ENCODE peak calls at places on chromosomes 13 and 19, in six cellular contexts. L, K, P, O, R and M are unnamed samples.

GRCh38 chr13:39217471-39217870 is 179.2 kb downstream of the NHLRC3 start:
- DNase-seq in L (no peak), K (no peak), P (no peak), O (no peak), R (no peak), M (no peak)

GRCh38 chr19:1057185-1057857 is 9.6 kb upstream of the ARHGAP45 start:
- DNase-seq in L (no peak), K (no peak), P (no peak), O (no peak), R (no peak), M (no peak)

GRCh38 chr13:37383856-37384255 is 214.7 kb downstream of the POSTN start:
- DNase-seq in L (no peak), K (no peak), P (no peak), O (no peak), R (no peak), M (no peak)

GRCh38 chr19:38727868-38728660 is 16.2 kb downstream of the CAPN12 start:
- DNase-seq in L (no peak), K (no peak), P (peak; percentile 89), O (no peak), R (no peak), M (no peak)

GRCh38 chr13:47178090-47178950 is 281.5 kb upstream of the HTR2A start:
- DNase-seq in L (no peak), K (no peak), P (peak; percentile 12), O (no peak), R (no peak), M (no peak)

GRCh38 chr19:56687036-56687435 is 15.5 kb upstream of the ZNF835 start:
- DNase-seq in L (no peak), K (no peak), P (no peak), O (no peak), R (no peak), M (no peak)

GRCh38 chr13:48493851-48494250 is 39.0 kb downstream of the RCBTB2 start:
- DNase-seq in L (no peak), K (no peak), P (no peak), O (no peak), R (no peak), M (no peak)

GRCh38 chr13:96229356-96229755 is 139.4 kb downstream of the HS6ST3 start:
- DNase-seq in L (no peak), K (no peak), P (peak; percentile 28), O (peak; percentile 21), R (peak; percentile 17), M (no peak)

GRCh38 chr13:50580684-50581305 is 262.7 kb downstream of the DLEU7 start:
- DNase-seq in L (no peak), K (no peak), P (no peak), O (no peak), R (no peak), M (no peak)

GRCh38 chr19:6720369-6721112 is at the start of gene C3:
- DNase-seq in L (no peak), K (no peak), P (peak; percentile 44), O (peak; percentile 96), R (no peak), M (no peak)

GRCh38 chr19:38502410-38503143 is 69.1 kb downstream of the RYR1 start:
- DNase-seq in L (no peak), K (no peak), P (no peak), O (no peak), R (no peak), M (no peak)

GRCh38 chr19:6227156-6227940 is 52.4 kb downstream of the MLLT1 start:
- DNase-seq in L (no peak), K (no peak), P (no peak), O (no peak), R (no peak), M (no peak)

GRCh38 chr19:46393456-46394397 is 19.6 kb downstream of the CCDC8 start:
- DNase-seq in L (no peak), K (no peak), P (no peak), O (no peak), R (no peak), M (no peak)

GRCh38 chr19:33752945-33753344 is 43.7 kb upstream of the KCTD15 start:
- DNase-seq in L (no peak), K (no peak), P (no peak), O (no peak), R (no peak), M (no peak)

GRCh38 chr13:74465279-74465678 is 331.1 kb upstream of the KLF12 start:
- DNase-seq in L (no peak), K (no peak), P (no peak), O (no peak), R (no peak), M (no peak)

GRCh38 chr13:58134525-58134924 is 503.0 kb downstream of the PCDH17 start:
- DNase-seq in L (no peak), K (no peak), P (no peak), O (no peak), R (no peak), M (no peak)

GRCh38 chr19:4575267-4575793 is 15.8 kb upstream of the SEMA6B start:
- DNase-seq in L (no peak), K (no peak), P (peak; percentile 73), O (peak; percentile 70), R (peak; percentile 95), M (no peak)

GRCh38 chr19:48913114-48913513 is 13.0 kb downstream of the NUCB1 start:
- DNase-seq in L (no peak), K (no peak), P (no peak), O (no peak), R (no peak), M (no peak)

GRCh38 chr19:6495947-6496346 is 6.2 kb downstream of the TUBB4A start:
- DNase-seq in L (no peak), K (no peak), P (no peak), O (no peak), R (no peak), M (no peak)

GRCh38 chr19:21398851-21399250 is 1.9 kb downstream of the ZNF493 start:
- DNase-seq in L (no peak), K (no peak), P (no peak), O (no peak), R (no peak), M (no peak)

GRCh38 chr19:58387338-58388174 is 487 bp downstream of the RPS5 start:
- DNase-seq in L (no peak), K (no peak), P (peak; percentile 59), O (no peak), R (no peak), M (no peak)

GRCh38 chr19:5339470-5339949 is 1.1 kb downstream of the PTPRS start:
- DNase-seq in L (no peak), K (no peak), P (no peak), O (no peak), R (no peak), M (no peak)

GRCh38 chr13:26558074-26558805 is 757 bp downstream of the WASF3 start:
- DNase-seq in L (no peak), K (peak; percentile 9), P (no peak), O (no peak), R (no peak), M (no peak)

GRCh38 chr13:43877788-43878187 is 1.8 kb downstream of the CCDC122 start:
- DNase-seq in L (no peak), K (no peak), P (no peak), O (no peak), R (no peak), M (no peak)

GRCh38 chr13:43880451-43880850 is 747 bp downstream of the LACC1 start:
- DNase-seq in L (no peak), K (no peak), P (no peak), O (no peak), R (no peak), M (no peak)

GRCh38 chr13:43880930-43881329 is 1.2 kb downstream of the LACC1 start:
- DNase-seq in L (no peak), K (no peak), P (no peak), O (no peak), R (no peak), M (no peak)

GRCh38 chr13:43879323-43880181 is at the start of the genes CCDC122 and LACC1:
- DNase-seq in L (no peak), K (peak; percentile 70), P (no peak), O (peak; percentile 38), R (no peak), M (peak; percentile 60)

GRCh38 chr13:43878897-43879322 is 630 bp downstream of the CCDC122 start:
- DNase-seq in L (peak; percentile 13), K (peak; percentile 17), P (no peak), O (peak; percentile 31), R (no peak), M (peak; percentile 15)
- TF ChIP-seq POLR2AphosphoS5 in L (no peak), K (no peak), P (no peak), O (no peak), R (no peak), M (no peak)

GRCh38 chr19:52688335-52688734 is 46.5 kb downstream of the ZNF611 start:
- DNase-seq in L (no peak), K (no peak), P (no peak), O (no peak), R (no peak), M (no peak)

GRCh38 chr19:52685811-52686210 is 47.7 kb upstream of the ZNF83 start:
- DNase-seq in L (no peak), K (no peak), P (no peak), O (no peak), R (no peak), M (no peak)

GRCh38 chr19:52690395-52691214 is 44.2 kb downstream of the ZNF611 start:
- DNase-seq in L (peak; percentile 45), K (peak; percentile 79), P (peak; percentile 96), O (peak; percentile 60), R (peak; percentile 49), M (peak; percentile 72)

GRCh38 chr19:52689804-52690394 is 44.9 kb downstream of the ZNF611 start:
- DNase-seq in L (no peak), K (no peak), P (peak; percentile 37), O (no peak), R (no peak), M (peak; percentile 23)

GRCh38 chr19:52687658-52688057 is 47.2 kb downstream of the ZNF611 start:
- DNase-seq in L (no peak), K (no peak), P (no peak), O (no peak), R (no peak), M (no peak)
- TF ChIP-seq POLR2A in L (no peak), K (no peak), P (no peak), O (no peak), R (no peak), M (no peak)

GRCh38 chr19:10021863-10022262 is 8.6 kb downstream of the RDH8 start:
- DNase-seq in L (no peak), K (no peak), P (no peak), O (no peak), R (no peak), M (no peak)
- TF ChIP-seq TAF1 in L (no peak), K (no peak), P (no peak), O (no peak), R (no peak), M (no peak)

GRCh38 chr19:18208098-18208951 is 4.5 kb upstream of the RAB3A start:
- DNase-seq in L (no peak), K (no peak), P (peak; percentile 71), O (no peak), R (no peak), M (no peak)
- TF ChIP-seq POLR2AphosphoS5 in L (no peak), K (no peak), P (no peak), O (no peak), R (peak; percentile 20), M (no peak)